ENCODE peak calls at places on chromosomes 6 and 20, in four cellular contexts. E is fibroblast of lung, Z is uterus, V is coronary artery. H is an unnamed sample.

GRCh38 chr20:49563015-49563980 is 4.6 kb downstream of the PTGIS start:
- DNase-seq in E (no peak), Z (no peak), V (peak), H (peak)

GRCh38 chr20:57089701-57090144 is 176.7 kb downstream of the BMP7 start:
- DNase-seq in E (peak), Z (peak), V (no peak), H (no peak)

GRCh38 chr6:53986165-53986720 is 125.0 kb upstream of the MLIP start:
- DNase-seq in E (peak), Z (no peak), V (no peak), H (no peak)

GRCh38 chr6:80771941-80772340 is 665.5 kb downstream of the BCKDHB start:
- DNase-seq in E (peak), Z (no peak), V (no peak), H (no peak)

GRCh38 chr6:164502838-164503237 is 806.6 kb downstream of the C6orf118 start:
- DNase-seq in E (no peak), Z (no peak), V (no peak), H (no peak)

GRCh38 chr20:22977047-22977785 is 57.9 kb upstream of the SSTR4 start:
- DNase-seq in E (no peak), Z (no peak), V (no peak), H (no peak)

GRCh38 chr6:154510144-154510905 is at the start of gene CNKSR3:
- DNase-seq in E (peak), Z (peak), V (peak), H (peak)

GRCh38 chr6:149031545-149032317 is 284.9 kb downstream of the UST start:
- DNase-seq in E (peak), Z (peak), V (no peak), H (peak)

GRCh38 chr6:21767891-21768659 is 174.5 kb downstream of the SOX4 start:
- DNase-seq in E (peak), Z (no peak), V (no peak), H (no peak)

GRCh38 chr20:38825901-38826625 is 20.6 kb downstream of the PPP1R16B start:
- DNase-seq in E (peak), Z (no peak), V (no peak), H (no peak)

GRCh38 chr20:29878777-29879442 is 1378.6 kb upstream of the DEFB115 start:
- DNase-seq in E (no peak), Z (no peak), V (peak), H (no peak)

GRCh38 chr6:136994782-136995181 is 50.0 kb downstream of the IL20RA start:
- DNase-seq in E (no peak), Z (no peak), V (no peak), H (no peak)

GRCh38 chr6:169858935-169859351 is 107.5 kb downstream of the ERMARD start:
- DNase-seq in E (no peak), Z (no peak), V (no peak), H (peak)
- H3K4me3 ChIP-seq in E (no peak), Z (no peak), V (no peak), H (no peak)

GRCh38 chr6:168746013-168746412 is 305.0 kb downstream of the SMOC2 start:
- DNase-seq in E (no peak), Z (no peak), V (no peak), H (no peak)
- H3K4me3 ChIP-seq in E (no peak), Z (no peak), V (no peak), H (no peak)

DNA sequence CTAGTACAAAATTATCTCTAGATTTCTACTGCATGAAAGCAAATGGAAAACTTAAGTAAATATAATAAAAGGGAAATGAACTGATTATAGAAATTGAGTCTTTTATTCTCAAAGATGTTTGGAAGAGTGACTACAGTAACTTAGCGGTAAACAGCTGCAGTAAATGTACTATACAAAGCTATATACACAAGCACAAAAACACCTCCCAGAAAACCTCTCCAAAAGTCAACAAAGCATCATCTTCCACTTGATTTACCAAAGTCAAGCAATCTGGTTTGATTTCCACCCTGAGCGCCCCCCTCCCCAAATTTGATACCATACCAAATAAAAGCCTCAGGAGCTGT is 142.1 kb upstream of the SHLD1 start:
- DNase-seq in E (no peak), Z (no peak), V (no peak), H (no peak)
- H3K4me3 ChIP-seq in E (peak), Z (no peak), V (peak), H (peak)

DNA sequence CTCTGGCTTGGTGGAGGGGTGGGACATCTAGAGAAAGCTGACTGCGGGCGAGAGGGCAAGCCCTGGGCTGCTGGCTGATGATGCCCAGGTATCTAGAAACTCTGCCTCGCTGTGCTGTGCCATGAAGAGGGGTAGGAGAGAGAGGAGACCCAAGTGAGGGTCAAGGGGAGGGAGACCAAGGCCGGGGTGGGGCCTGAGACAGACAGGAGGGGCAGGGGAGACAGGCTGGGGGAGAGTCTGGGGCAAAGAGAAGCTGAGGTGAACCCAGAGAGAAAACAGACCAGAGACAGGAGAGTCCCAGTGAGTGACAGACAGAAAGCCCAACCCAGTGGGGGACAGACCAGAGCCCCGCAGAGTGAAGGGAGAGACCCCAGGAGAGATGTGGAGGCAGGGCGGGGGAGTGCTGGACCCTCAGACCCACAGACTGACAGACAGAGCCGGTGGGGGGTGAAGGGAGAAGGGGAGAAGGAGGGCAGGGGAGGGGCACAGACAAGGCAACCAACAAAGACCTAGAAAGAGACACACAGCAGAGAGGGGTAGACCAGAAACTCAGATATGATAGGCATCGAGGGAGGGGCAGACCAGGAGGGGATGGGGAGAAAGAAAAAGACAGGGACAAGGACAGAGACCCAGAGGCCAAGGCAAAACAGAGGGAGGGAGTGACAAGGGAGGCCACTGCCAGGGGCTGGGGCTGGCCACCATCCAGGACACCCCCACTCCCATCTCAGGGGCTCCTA is 5.9 kb downstream of the TEAD3 start:
- DNase-seq in E (no peak), Z (peak), V (no peak), H (no peak)
- H3K4me3 ChIP-seq in E (no peak), Z (peak), V (peak), H (peak)

GRCh38 chr6:33289784-33290315 is 449 bp downstream of the PFDN6 start:
- DNase-seq in E (no peak), Z (no peak), V (no peak), H (no peak)
- H3K4me3 ChIP-seq in E (peak), Z (peak), V (peak), H (peak)

GRCh38 chr6:118656822-118657451 is 5.5 kb upstream of the CEP85L start:
- DNase-seq in E (no peak), Z (no peak), V (no peak), H (no peak)
- H3K4me3 ChIP-seq in E (no peak), Z (no peak), V (no peak), H (no peak)

GRCh38 chr6:12751694-12752304 is 35.2 kb downstream of the PHACTR1 start:
- DNase-seq in E (peak), Z (no peak), V (no peak), H (no peak)

GRCh38 chr6:12750416-12750815 is 33.8 kb downstream of the PHACTR1 start:
- DNase-seq in E (no peak), Z (no peak), V (no peak), H (no peak)

GRCh38 chr6:12748411-12748810 is 31.8 kb downstream of the PHACTR1 start:
- DNase-seq in E (no peak), Z (no peak), V (no peak), H (no peak)

GRCh38 chr6:12748815-12749521 is 32.4 kb downstream of the PHACTR1 start:
- DNase-seq in E (no peak), Z (no peak), V (no peak), H (no peak)

GRCh38 chr6:12749531-12750379 is 33.2 kb downstream of the PHACTR1 start:
- DNase-seq in E (no peak), Z (no peak), V (no peak), H (no peak)
- H3K4me3 ChIP-seq in E (no peak), Z (no peak), V (peak), H (no peak)

H was measured in tibial artery.